ENCODE peak calls at places on chromosomes 3 and 15, in eight cellular contexts. A is A549; D is hepatocyte; B is cardiac muscle cell; Z is CD8-positive, alpha-beta memory T cell; S is tibial artery; H is effector memory CD4-positive, alpha-beta T cell; F is upper lobe of right lung. X is an unnamed sample.

GRCh38 chr3:134357261-134357913 is 16.9 kb downstream of the AMOTL2 start:
- DNase-seq in A (no peak), B (no peak), S (no peak), Z (no peak), H (no peak), F (peak; percentile 33), D (no peak), X (no peak)

GRCh38 chr3:152417181-152417580 is 148.5 kb downstream of the MBNL1 start:
- DNase-seq in Z (no peak), B (no peak), F (no peak), A (no peak), H (no peak), D (no peak), S (no peak), X (no peak)

GRCh38 chr3:194754091-194754490 is 68.4 kb downstream of the FAM43A start:
- DNase-seq in S (no peak), Z (no peak), D (no peak), H (no peak), F (no peak), B (no peak), A (no peak), X (no peak)

GRCh38 chr15:95450413-95450812 is 880.1 kb upstream of the NR2F2 start:
- DNase-seq in H (no peak), D (no peak), B (no peak), A (no peak), F (no peak), Z (no peak), S (no peak), X (no peak)

GRCh38 chr3:196192036-196193001 is 18.9 kb downstream of the ZDHHC19 start:
- DNase-seq in H (peak; percentile 48), D (no peak), F (no peak), A (no peak), B (no peak), Z (peak; percentile 37), S (no peak), X (no peak)

GRCh38 chr3:159234306-159234705 is 432.5 kb downstream of the MFSD1 start:
- DNase-seq in Z (no peak), H (no peak), S (no peak), B (no peak), D (no peak), F (no peak), A (no peak), X (no peak)

GRCh38 chr3:156772588-156773206 is 53.5 kb upstream of the LEKR1 start:
- DNase-seq in H (no peak), S (no peak), D (no peak), F (no peak), A (no peak), B (peak; percentile 72), Z (no peak), X (no peak)

GRCh38 chr3:59940690-59941089 is 890.9 kb upstream of the CFAP20DC start:
- DNase-seq in H (no peak), Z (no peak), F (no peak), S (no peak), A (no peak), D (no peak), B (no peak), X (no peak)

GRCh38 chr15:96551196-96551595 is 220.7 kb downstream of the NR2F2 start:
- DNase-seq in D (no peak), A (no peak), H (no peak), B (no peak), Z (no peak), F (no peak), S (no peak), X (no peak)

GRCh38 chr3:109109574-109109973 is 8.4 kb downstream of the MORC1 start:
- DNase-seq in D (no peak), B (no peak), S (no peak), A (no peak), Z (no peak), F (no peak), H (no peak), X (no peak)

GRCh38 chr15:87902772-87903388 is 353.7 kb downstream of the NTRK3 start:
- DNase-seq in Z (no peak), A (no peak), H (no peak), D (no peak), B (no peak), F (no peak), S (peak; percentile 90), X (no peak)

GRCh38 chr15:67177750-67178149 is 76.7 kb downstream of the AAGAB start:
- DNase-seq in Z (no peak), F (peak; percentile 75), D (no peak), B (no peak), H (no peak), S (peak; percentile 43), A (no peak), X (no peak)

GRCh38 chr3:72738752-72739520 is 109.3 kb downstream of the SHQ1 start:
- DNase-seq in Z (peak; percentile 53), S (no peak), H (peak; percentile 61), F (peak; percentile 80), D (peak; percentile 74), B (peak; percentile 70), A (peak; percentile 86), X (no peak)

DNA sequence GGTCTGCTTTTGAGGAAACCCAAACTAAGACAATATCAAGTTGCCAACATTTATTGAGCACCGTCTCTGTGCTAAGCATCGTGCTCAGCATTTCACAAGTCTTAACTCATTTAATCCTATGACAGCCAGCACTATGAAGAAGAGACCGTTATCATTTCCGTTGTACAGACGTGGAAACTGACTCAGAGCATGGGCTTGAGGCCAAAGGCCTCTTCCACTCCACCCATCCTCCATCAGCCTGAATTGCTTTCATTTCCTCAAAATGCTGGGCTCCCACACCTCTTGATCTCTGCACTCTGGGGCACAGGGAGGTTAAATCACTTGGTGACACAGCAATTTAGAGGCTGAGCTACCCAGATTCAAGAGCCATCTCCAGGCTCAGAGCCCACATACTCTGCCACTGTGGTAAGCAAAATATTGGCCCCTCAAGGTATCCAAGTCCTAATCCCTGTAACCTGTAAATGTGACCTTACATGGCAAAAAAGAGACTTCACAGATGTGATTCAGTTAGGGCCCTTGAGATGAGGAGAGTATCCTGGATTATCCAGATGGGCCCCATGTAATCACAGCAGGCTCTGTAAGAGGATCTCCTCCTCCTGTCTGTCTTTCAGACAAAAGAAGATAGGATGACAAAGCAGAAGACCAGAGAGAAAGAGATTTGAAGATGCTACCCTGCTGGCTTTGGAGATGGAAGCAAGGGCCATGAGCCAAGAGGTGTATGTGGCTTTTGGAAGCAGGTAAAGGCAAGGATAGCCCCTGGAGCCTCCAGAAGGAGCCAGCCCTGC is 24.3 kb upstream of the FLNB start:
- DNase-seq in D (peak; percentile 67), A (no peak), H (no peak), Z (no peak), B (no peak), F (no peak), S (peak; percentile 78), X (peak; percentile 5)
- H3K27ac ChIP-seq in D (peak overlapping the region; percentile 75), A (peak overlapping the region; percentile 98), H (no peak overlapping the region), Z (no peak overlapping the region), B (no peak overlapping the region), F (peak overlapping the region; percentile 8), S (no peak overlapping the region), X (no peak overlapping the region)

DNA sequence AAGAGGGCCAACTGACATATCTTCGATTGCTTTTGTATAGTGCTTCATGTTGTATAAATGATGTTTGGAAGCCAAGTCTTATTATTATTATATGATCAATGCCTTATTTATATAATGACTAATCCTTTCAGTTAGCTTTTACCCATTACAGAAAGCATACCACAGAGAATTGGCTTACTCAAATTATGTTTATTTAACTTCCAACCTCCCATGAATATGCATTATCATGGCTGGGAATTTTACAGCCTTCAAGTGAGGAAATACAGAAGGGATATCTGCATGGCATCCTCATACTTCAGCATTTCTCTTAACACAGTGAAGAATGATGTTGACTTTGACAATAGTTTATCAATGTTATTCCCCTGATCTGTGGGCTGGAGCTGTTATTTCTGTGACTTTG is 225.9 kb upstream of the GAP43 start:
- DNase-seq in A (no peak), B (no peak), H (no peak), F (no peak), S (no peak), D (no peak), Z (no peak), X (no peak)
- H3K27ac ChIP-seq in A (no peak overlapping the region), B (no peak overlapping the region), H (no peak overlapping the region), F (no peak overlapping the region), S (no peak overlapping the region), D (no peak overlapping the region), Z (no peak overlapping the region), X (no peak overlapping the region)

GRCh38 chr3:185444329-185444728 is 54.5 kb downstream of the TMEM41A start:
- DNase-seq in A (no peak), D (no peak), S (no peak), F (no peak), B (no peak), Z (no peak), H (no peak), X (no peak)

GRCh38 chr3:185439745-185440466 is 58.9 kb downstream of the TMEM41A start:
- DNase-seq in B (no peak), F (no peak), S (no peak), Z (no peak), D (no peak), H (no peak), A (no peak), X (no peak)

GRCh38 chr3:185442031-185442430 is 56.8 kb downstream of the TMEM41A start:
- DNase-seq in Z (no peak), D (no peak), S (no peak), F (no peak), H (no peak), B (no peak), A (no peak), X (no peak)
- H3K27ac ChIP-seq in Z (no peak overlapping the region), D (no peak overlapping the region), S (no peak overlapping the region), F (no peak overlapping the region), H (no peak overlapping the region), B (no peak overlapping the region), A (no peak overlapping the region), X (no peak overlapping the region)

DNA sequence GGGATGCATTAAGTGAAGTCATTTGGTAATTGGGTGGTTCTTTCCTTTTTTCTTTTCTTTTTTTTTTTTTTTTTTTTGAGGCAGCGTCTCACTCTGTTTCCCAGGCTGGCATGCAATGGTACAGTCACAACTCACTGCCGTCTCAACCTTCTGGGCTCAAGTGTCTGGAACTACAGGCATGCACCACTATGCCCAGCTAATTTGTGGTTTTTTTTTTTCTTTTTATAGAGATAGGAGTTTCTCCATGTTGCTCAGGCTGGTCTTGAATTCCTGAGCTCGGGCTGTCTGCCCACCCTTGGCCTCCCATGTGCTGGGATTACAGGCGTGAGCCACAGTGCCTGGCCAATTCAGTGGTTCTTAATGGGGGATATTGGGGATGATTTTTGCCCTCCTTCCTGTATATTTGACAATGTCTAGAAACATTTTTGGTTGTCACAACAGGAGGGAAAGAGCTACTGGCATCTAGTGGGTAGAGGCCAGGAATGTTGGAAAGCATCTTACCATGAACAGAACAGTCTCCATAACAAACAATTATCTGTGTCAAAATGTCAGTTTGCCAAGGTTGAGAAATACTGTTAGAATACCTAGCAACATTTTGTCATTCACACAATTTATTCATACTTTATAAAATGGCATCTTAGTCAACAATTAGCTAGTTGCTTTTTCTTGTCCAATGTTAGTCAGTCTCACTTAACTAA is 79.4 kb upstream of the CNTN3 start:
- DNase-seq in Z (no peak), H (no peak), F (no peak), S (no peak), A (no peak), B (no peak), D (no peak), X (no peak)
- H3K27ac ChIP-seq in Z (no peak overlapping the region), H (no peak overlapping the region), F (no peak overlapping the region), S (no peak overlapping the region), A (no peak overlapping the region), B (no peak overlapping the region), D (no peak overlapping the region), X (no peak overlapping the region)

X was measured in substantia nigra.